ENCODE peak calls at places on chromosome 17, in five cellular contexts. T is AG10803, E is A549, X is esophagus squamous epithelium, D is left ventricle myocardium inferior. O is an unnamed sample.

GRCh38 chr17:17313350-17313991 is 10.3 kb downstream of the NT5M start:
- DNase-seq in D (peak), T (no peak), X (no peak), E (peak), O (peak)

GRCh38 chr17:30232822-30233427 is 2.6 kb downstream of the SLC6A4 start:
- DNase-seq in X (no peak), D (no peak), T (no peak), E (no peak), O (no peak)

GRCh38 chr17:30869005-30869404 is 37.0 kb downstream of the TEFM start:
- DNase-seq in X (no peak), T (no peak), E (no peak), D (no peak), O (no peak)

GRCh38 chr17:44206825-44207155 is 7.1 kb upstream of the ATXN7L3 start:
- DNase-seq in T (no peak), D (no peak), E (no peak), X (no peak), O (no peak)

GRCh38 chr17:43316522-43317142 is 82.2 kb upstream of the ARL4D start:
- DNase-seq in E (no peak), T (no peak), D (no peak), X (no peak), O (peak)

GRCh38 chr17:32723310-32723955 is 153.5 kb downstream of the MYO1D start:
- DNase-seq in T (no peak), D (peak), X (no peak), E (no peak), O (no peak)

GRCh38 chr17:31696184-31696602 is 162.9 kb downstream of the COPRS start:
- DNase-seq in X (no peak), D (peak), E (no peak), T (peak), O (no peak)

GRCh38 chr17:5234645-5235576 is at the start of gene SCIMP:
- DNase-seq in T (no peak), E (no peak), D (peak), X (no peak), O (peak)

GRCh38 chr17:61349350-61349749 is 50.3 kb upstream of the TBX2 start:
- DNase-seq in T (no peak), D (no peak), X (no peak), E (no peak), O (no peak)

GRCh38 chr17:13583996-13584700 is 17.6 kb downstream of the HS3ST3A1 start:
- DNase-seq in D (no peak), E (no peak), T (peak), X (no peak), O (no peak)

GRCh38 chr17:1070411-1070810 is 73.5 kb downstream of the TIMM22 start:
- DNase-seq in X (no peak), D (no peak), T (no peak), E (no peak), O (no peak)

GRCh38 chr17:81858170-81858966 is 2.0 kb downstream of the P4HB start:
- DNase-seq in X (no peak), T (no peak), E (no peak), D (no peak), O (no peak)

GRCh38 chr17:47830396-47830907 is 889 bp downstream of the MRPL10 start:
- DNase-seq in D (no peak), E (no peak), T (no peak), X (no peak), O (no peak)

GRCh38 chr17:50477976-50478375 is 684 bp upstream of the RSAD1 start:
- DNase-seq in E (no peak), T (no peak), X (no peak), D (no peak), O (no peak)

GRCh38 chr17:57075193-57075592 is 9.9 kb upstream of the AKAP1 start:
- DNase-seq in E (no peak), X (no peak), D (no peak), T (no peak), O (no peak)

GRCh38 chr17:32497431-32498205 is 10.8 kb downstream of the CDK5R1 start:
- DNase-seq in E (no peak), D (no peak), T (no peak), X (no peak), O (no peak)

GRCh38 chr17:67422887-67423286 is 45.8 kb downstream of the PITPNC1 start:
- DNase-seq in D (no peak), X (no peak), E (no peak), T (no peak), O (no peak)

GRCh38 chr17:82205720-82206508 is 6.7 kb downstream of the CCDC57 start:
- DNase-seq in X (peak), D (peak), E (peak), T (peak), O (peak)

GRCh38 chr17:78168906-78169793 is 769 bp downstream of the SYNGR2 start:
- DNase-seq in D (peak), T (peak), E (peak), X (no peak), O (peak)

GRCh38 chr17:81419333-81419885 is 24.2 kb downstream of the BAHCC1 start:
- DNase-seq in X (no peak), T (peak), D (peak), E (peak), O (no peak)

GRCh38 chr17:18910881-18911280 is 41.1 kb upstream of the SLC5A10 start:
- DNase-seq in E (no peak), T (no peak), D (no peak), X (no peak), O (no peak)

GRCh38 chr17:44502598-44503079 is 567 bp downstream of the GPATCH8 start:
- DNase-seq in E (peak), T (no peak), X (no peak), D (no peak), O (peak)

GRCh38 chr17:10384175-10384574 is 11.4 kb upstream of the MYH13 start:
- DNase-seq in X (no peak), T (peak), D (no peak), E (no peak), O (no peak)

GRCh38 chr17:340074-340473 is 12.5 kb downstream of the RPH3AL start:
- DNase-seq in D (no peak), E (no peak), X (no peak), T (no peak), O (no peak)

GRCh38 chr17:83194189-83194565 is 114.8 kb downstream of the METRNL start:
- DNase-seq in D (no peak), E (no peak), T (no peak), X (no peak), O (no peak)

GRCh38 chr17:82632461-82632860 is 15.8 kb downstream of the WDR45B start:
- DNase-seq in T (no peak), X (no peak), E (no peak), D (no peak), O (no peak)

GRCh38 chr17:65099941-65100315 is 37.2 kb upstream of the RGS9 start:
- DNase-seq in D (peak), X (no peak), E (peak), T (peak), O (peak)

GRCh38 chr17:11490171-11490760 is 108.0 kb upstream of the DNAH9 start:
- DNase-seq in X (no peak), E (no peak), T (no peak), D (no peak), O (no peak)

GRCh38 chr17:36901506-36901905 is 35.8 kb upstream of the LHX1 start:
- DNase-seq in D (no peak), X (no peak), E (no peak), T (peak), O (no peak)

GRCh38 chr17:79306688-79307323 is 232.2 kb downstream of the ENGASE start:
- DNase-seq in X (no peak), T (no peak), D (peak), E (no peak), O (no peak)

GRCh38 chr17:79305376-79305775 is 230.8 kb downstream of the ENGASE start:
- DNase-seq in X (no peak), D (no peak), T (no peak), E (no peak), O (no peak)

GRCh38 chr17:79303641-79304205 is 229.1 kb downstream of the ENGASE start:
- DNase-seq in D (no peak), E (no peak), X (no peak), T (no peak), O (no peak)

GRCh38 chr17:79305831-79306687 is 231.4 kb downstream of the ENGASE start:
- DNase-seq in E (no peak), T (no peak), X (no peak), D (peak), O (no peak)

GRCh38 chr17:79304907-79305306 is 230.3 kb downstream of the ENGASE start:
- DNase-seq in D (no peak), T (no peak), X (no peak), E (peak), O (no peak)
- TF ChIP-seq CTCF in D (no peak), T (no peak), X (no peak), E (no peak), O (no peak)

GRCh38 chr17:70621593-70621992 is 452.3 kb downstream of the KCNJ2 start:
- DNase-seq in X (no peak), T (peak), E (no peak), D (no peak), O (no peak)

GRCh38 chr17:70624208-70624607 is 454.9 kb downstream of the KCNJ2 start:
- DNase-seq in D (no peak), X (no peak), E (no peak), T (no peak), O (no peak)

GRCh38 chr17:70622382-70623260 is 453.3 kb downstream of the KCNJ2 start:
- DNase-seq in D (peak), E (peak), X (no peak), T (peak), O (peak)
- TF ChIP-seq CTCF in D (peak), E (peak), X (no peak), T (peak), O (no peak)

DNA sequence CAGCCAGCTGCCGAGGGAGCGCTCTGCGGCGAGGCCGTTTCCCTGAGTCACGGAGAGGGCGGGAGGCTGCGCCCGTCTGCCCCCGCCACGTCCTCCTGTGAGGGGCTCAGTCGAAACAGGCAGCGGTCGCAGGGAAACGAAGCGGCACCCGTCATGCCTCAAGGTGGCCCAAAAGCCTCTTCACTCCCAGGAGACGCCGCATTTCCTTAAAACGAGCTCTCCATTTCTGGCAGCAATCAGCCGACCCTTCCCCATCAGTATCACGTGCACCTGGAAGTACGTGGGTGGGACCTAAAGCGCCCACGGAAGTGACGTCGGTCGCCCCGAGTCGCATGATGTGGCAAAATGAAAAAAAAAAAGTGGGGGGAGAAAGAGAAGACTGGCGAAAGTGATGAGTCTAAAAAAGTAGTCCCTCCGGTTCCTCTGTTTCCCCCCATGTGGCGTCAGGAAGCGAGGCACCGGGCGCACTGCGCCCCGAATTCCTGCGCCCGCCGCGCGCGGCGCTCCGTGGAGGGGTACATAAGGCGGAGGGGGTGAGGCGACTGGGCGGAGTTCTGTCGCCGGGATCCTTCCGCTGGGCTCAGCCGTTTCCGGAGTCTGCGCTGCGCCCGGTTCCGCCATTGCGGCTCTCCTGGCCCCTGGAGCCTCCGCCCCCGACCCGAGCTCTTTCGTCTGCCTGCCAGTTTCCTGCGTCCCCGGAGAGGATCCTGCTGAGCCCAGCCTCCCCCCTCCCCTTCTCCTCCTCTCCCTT is at the start of gene CLTC:
- DNase-seq in T (peak), D (peak), E (peak), X (peak), O (peak)
- TF ChIP-seq CTCF in T (no peak), D (no peak), E (no peak), X (no peak), O (no peak)

GRCh38 chr17:51580869-51581268 is 320.5 kb downstream of the UTP18 start:
- DNase-seq in T (no peak), E (no peak), X (no peak), D (no peak), O (no peak)

GRCh38 chr17:51588063-51588462 is 327.7 kb downstream of the UTP18 start:
- DNase-seq in E (no peak), T (no peak), D (no peak), X (no peak), O (no peak)

GRCh38 chr17:51590071-51590470 is 329.7 kb downstream of the UTP18 start:
- DNase-seq in E (no peak), X (no peak), D (no peak), T (no peak), O (no peak)

DNA sequence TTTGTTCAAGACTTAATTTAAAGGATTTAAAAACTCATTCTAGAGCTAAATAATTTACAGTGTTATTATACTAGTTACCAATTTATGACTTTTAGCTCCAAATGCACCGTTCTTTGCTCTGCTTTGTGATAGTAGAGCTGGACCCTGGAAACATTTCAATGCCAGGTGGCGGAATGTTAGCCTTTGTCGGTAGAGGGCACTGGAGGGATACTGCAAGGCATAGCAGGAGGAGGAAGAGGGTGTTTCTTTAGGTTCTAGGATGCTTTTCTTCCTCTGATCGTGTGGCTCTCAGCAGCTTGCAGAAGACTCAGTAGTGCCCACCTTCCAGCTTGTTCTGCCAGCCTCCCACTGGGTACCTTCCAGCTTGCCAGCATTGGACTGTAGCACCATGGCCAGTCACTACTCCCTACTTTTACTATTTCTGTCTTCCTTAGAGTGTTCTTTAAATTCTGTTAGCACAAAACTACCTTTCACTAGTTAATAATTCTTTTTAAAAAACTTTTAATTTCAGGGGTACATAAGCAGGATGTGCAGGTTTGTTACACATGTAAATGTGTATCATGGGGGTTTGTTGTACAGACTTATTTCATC is 325.3 kb downstream of the UTP18 start:
- DNase-seq in E (peak), D (no peak), X (no peak), T (no peak), O (no peak)
- TF ChIP-seq CTCF in E (peak), D (peak), X (no peak), T (no peak), O (no peak)

GRCh38 chr17:75945202-75945601 is 4.4 kb upstream of the FBF1 start:
- DNase-seq in T (no peak), D (no peak), E (no peak), X (no peak), O (no peak)

GRCh38 chr17:75942473-75942872 is 1.6 kb upstream of the FBF1 start:
- DNase-seq in T (no peak), E (no peak), X (no peak), D (no peak), O (no peak)

GRCh38 chr17:75941442-75941819 is 589 bp upstream of the FBF1 start:
- DNase-seq in X (no peak), D (no peak), E (no peak), T (no peak), O (no peak)

GRCh38 chr17:75937652-75938051 is 3.2 kb downstream of the FBF1 start:
- DNase-seq in E (no peak), X (no peak), T (no peak), D (no peak), O (no peak)

GRCh38 chr17:75940727-75941441 is at the start of gene FBF1:
- DNase-seq in D (peak), T (peak), E (peak), X (peak), O (peak)
- TF ChIP-seq CTCF in D (no peak), T (no peak), E (no peak), X (no peak), O (no peak)

GRCh38 chr17:71304498-71305158 is 816.2 kb upstream of the SOX9 start:
- DNase-seq in T (no peak), E (no peak), X (no peak), D (no peak), O (no peak)
- TF ChIP-seq CTCF in T (no peak), E (no peak), X (no peak), D (no peak), O (no peak)